ENCODE peak calls at places on chromosomes 5 and 9, in four cellular contexts. Q is GM12878, H is Panc1, E is A549. W is an unnamed sample.

GRCh38 chr9:84466580-84467285 is 126.2 kb upstream of the SLC28A3 start:
- DNase-seq in Q (no peak), H (no peak), E (no peak), W (no peak)

GRCh38 chr5:82283893-82284292 is 5.7 kb upstream of the RPS23 start:
- DNase-seq in Q (no peak), H (no peak), E (no peak), W (no peak)

GRCh38 chr5:71483355-71483754 is 27.9 kb downstream of the BDP1 start:
- DNase-seq in Q (no peak), H (peak), E (peak), W (no peak)

GRCh38 chr9:69178583-69179011 is 4.5 kb downstream of the TJP2 start:
- DNase-seq in Q (no peak), H (no peak), E (peak), W (no peak)

GRCh38 chr5:16807475-16807874 is 128.6 kb downstream of the MYO10 start:
- DNase-seq in Q (no peak), H (no peak), E (no peak), W (no peak)

GRCh38 chr5:153783278-153783677 is 255.4 kb downstream of the FAM114A2 start:
- DNase-seq in Q (no peak), H (no peak), E (no peak), W (no peak)

GRCh38 chr9:124011460-124012301 is at the start of gene LHX2:
- DNase-seq in Q (no peak), H (no peak), E (peak), W (peak)

GRCh38 chr5:150703767-150704166 is 2.9 kb upstream of the RBM22 start:
- DNase-seq in Q (no peak), H (no peak), E (no peak), W (peak)

GRCh38 chr5:157387683-157388093 is 72.3 kb upstream of the NIPAL4 start:
- DNase-seq in Q (no peak), H (peak), E (peak), W (no peak)

GRCh38 chr5:53580547-53580946 is 20.1 kb downstream of the NDUFS4 start:
- DNase-seq in Q (no peak), H (no peak), E (no peak), W (no peak)
- TF ChIP-seq REST in Q (no peak), H (no peak), E (no peak), W (no peak)

DNA sequence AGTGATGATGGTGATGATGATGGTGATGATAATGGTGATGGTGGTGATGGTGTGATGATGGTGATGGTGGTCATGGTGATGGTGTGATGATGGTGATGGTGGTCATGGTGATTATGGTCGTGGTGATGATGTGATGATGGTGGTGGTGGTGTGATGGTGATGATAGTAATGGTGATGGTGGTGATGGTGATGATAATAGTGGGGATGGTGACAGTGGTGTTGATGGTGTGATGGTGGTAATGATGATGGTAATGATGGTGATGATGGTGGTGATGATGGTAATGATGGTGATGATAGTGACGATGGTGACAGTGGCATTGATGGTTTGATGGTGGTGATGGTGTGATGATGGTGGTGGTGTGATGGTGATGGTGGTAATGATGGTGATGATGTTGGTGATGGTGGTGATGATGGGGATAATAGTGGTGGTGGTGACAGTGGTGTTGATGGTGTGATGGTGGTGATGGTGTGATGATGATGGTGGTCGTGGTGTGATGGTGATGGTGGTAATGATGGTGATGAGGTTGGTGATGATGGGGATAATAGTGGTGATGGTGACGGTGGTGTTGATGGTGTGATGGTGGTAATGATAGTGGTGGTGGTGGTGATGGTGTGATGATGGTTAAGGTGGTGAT is 6.5 kb downstream of the STKLD1 start:
- DNase-seq in Q (no peak), H (no peak), E (no peak), W (no peak)
- H3K4me3 ChIP-seq in Q (no peak), H (no peak), E (no peak), W (no peak)

GRCh38 chr9:18261143-18261542 is 212.8 kb upstream of the ADAMTSL1 start:
- DNase-seq in Q (no peak), H (no peak), E (no peak), W (no peak)
- TF ChIP-seq REST in Q (no peak), H (no peak), E (no peak), W (no peak)

GRCh38 chr5:171310334-171310815 is 1.3 kb downstream of the TLX3 start:
- DNase-seq in Q (no peak), H (no peak), E (no peak), W (no peak)

GRCh38 chr5:171313481-171314206 is 4.6 kb downstream of the TLX3 start:
- DNase-seq in Q (no peak), H (no peak), E (no peak), W (no peak)

GRCh38 chr5:171310816-171311697 is 2.0 kb downstream of the TLX3 start:
- DNase-seq in Q (no peak), H (no peak), E (no peak), W (no peak)

GRCh38 chr5:171312129-171312819 is 3.2 kb downstream of the TLX3 start:
- DNase-seq in Q (no peak), H (no peak), E (no peak), W (no peak)

DNA sequence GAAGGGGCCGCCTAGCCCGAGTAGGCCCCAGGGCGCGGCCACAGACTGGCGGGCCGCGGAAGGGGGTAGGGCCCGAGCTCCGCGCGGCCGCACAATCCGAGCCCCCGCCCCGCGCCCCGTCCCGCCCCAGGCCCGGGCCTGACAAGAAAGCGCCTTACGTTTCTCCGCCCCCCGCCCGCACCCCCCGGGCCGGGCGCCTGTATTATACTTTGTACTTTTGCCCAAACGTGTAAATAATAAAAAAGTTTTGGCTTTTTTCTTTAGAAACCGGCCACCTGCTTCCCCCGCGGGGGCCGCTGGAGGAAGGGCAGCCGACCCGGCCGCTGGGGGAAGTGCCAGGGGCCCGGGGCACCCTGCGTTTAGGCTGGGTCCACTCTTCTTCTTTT is 2.6 kb downstream of the TLX3 start:
- DNase-seq in Q (no peak), H (no peak), E (no peak), W (no peak)
- H3K4me3 ChIP-seq in Q (no peak), H (peak), E (no peak), W (peak)

GRCh38 chr5:176532795-176533194 is 4.4 kb downstream of the RNF44 start:
- DNase-seq in Q (no peak), H (no peak), E (no peak), W (no peak)

GRCh38 chr5:176535101-176535654 is 2.0 kb downstream of the RNF44 start:
- DNase-seq in Q (peak), H (no peak), E (no peak), W (no peak)

GRCh38 chr5:176533390-176533789 is 3.8 kb downstream of the RNF44 start:
- DNase-seq in Q (no peak), H (no peak), E (no peak), W (peak)

GRCh38 chr5:176534640-176535039 is 2.6 kb downstream of the RNF44 start:
- DNase-seq in Q (no peak), H (no peak), E (no peak), W (no peak)

DNA sequence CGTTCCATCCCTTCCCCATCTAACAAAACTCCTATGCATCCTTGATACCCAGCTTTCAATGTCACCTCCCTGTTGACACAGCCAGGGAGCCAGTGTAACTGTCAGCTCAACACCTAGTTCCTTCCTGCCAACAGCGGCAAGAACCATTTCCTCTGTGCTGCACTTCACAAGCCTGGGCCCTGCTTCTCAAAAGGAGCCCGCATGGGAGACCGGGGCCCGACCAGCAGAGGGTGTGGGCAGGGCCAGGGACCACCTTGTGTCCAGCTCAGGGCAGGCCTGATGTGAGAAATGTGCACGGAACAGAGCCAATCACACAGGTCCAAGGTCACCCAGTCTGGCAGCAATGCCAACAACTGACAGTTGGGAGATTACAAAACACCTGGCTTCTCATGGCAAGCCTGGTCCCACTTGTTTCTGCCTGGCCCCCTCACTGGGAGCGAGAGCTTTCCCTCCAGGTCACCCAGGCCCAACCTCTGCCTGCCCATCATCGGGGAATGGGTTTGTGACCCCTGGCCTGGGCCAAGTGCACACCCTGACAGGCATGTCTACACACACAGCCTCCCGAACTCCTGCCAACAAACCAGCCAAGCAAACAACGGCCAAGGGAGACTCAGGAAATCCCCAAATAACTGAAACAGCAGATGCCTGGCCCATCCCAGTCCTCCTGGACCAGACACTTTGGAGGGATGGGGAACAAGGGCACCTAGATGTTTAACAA is 3.1 kb downstream of the RNF44 start:
- DNase-seq in Q (no peak), H (no peak), E (peak), W (peak)
- TF ChIP-seq REST in Q (no peak), H (no peak), E (no peak), W (peak)

GRCh38 chr9:91818226-91818587 is 131.8 kb downstream of the ROR2 start:
- DNase-seq in Q (no peak), H (no peak), E (no peak), W (peak)

GRCh38 chr9:91817106-91817492 is 132.9 kb downstream of the ROR2 start:
- DNase-seq in Q (no peak), H (no peak), E (no peak), W (no peak)

GRCh38 chr9:91816356-91816755 is 133.7 kb downstream of the ROR2 start:
- DNase-seq in Q (no peak), H (no peak), E (no peak), W (no peak)

GRCh38 chr9:91818647-91819403 is 131.2 kb downstream of the ROR2 start:
- DNase-seq in Q (no peak), H (no peak), E (no peak), W (no peak)

GRCh38 chr9:91817493-91818225 is 132.4 kb downstream of the ROR2 start:
- DNase-seq in Q (no peak), H (no peak), E (no peak), W (no peak)
- H3K4me3 ChIP-seq in Q (no peak), H (no peak), E (no peak), W (no peak)

GRCh38 chr5:147869112-147869511 is 9.4 kb upstream of the SCGB3A2 start:
- DNase-seq in Q (no peak), H (no peak), E (no peak), W (no peak)
- TF ChIP-seq REST in Q (no peak), H (no peak), E (no peak), W (no peak)

DNA sequence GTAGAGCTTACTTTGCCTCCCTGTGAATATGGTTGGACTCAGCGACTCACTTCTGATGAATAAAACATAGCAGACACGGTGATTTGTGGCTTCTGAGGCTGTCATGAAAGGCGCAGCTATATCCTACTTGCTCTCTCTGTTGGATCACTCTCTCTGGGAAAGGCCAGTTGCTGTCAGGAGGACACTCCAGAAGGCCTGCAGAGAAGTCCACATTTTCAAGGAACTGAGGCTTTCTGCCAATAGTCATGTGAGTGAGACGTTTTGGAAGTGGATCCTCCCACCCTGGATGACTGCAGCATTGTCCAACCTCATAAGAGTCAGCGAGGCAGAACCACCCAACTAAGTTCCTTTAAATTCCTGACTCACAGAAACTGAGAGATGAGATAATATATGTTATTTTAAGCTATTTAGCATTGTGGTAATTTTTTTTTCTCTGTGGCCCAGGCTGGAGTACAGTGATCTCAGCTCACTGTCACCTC is 156.0 kb upstream of the MAST4 start:
- DNase-seq in Q (no peak), H (no peak), E (no peak), W (no peak)
- H3K4me3 ChIP-seq in Q (no peak), H (no peak), E (no peak), W (no peak)

GRCh38 chr5:1344975-1345838 is at the start of gene CLPTM1L:
- DNase-seq in Q (peak), H (peak), E (peak), W (peak)
- TF ChIP-seq REST in Q (no peak), H (no peak), E (no peak), W (no peak)